ENCODE peak calls at places on chromosomes 2 and 18, in ten cellular contexts. V is ELR; H is heart right ventricle; Q is stimulated activated CD8-positive, alpha-beta memory T cell treated with anti-CD3 and anti-CD28 coated beads, Interleukin-15, amount 100 ng/mL, for 1 hour; E is COR-L47; U is iPS DF 6.9; W is RWPE1; D is NCI-H526 treated with DMSO at 0.1 percent for 48 hours; Y is HS-27A; F is AG04450. I is an unnamed sample.
A peak's percentile ranks its signal among the peaks of the same experiment; 100 is the strongest.

GRCh38 chr2:39434233-39434897 is 2.7 kb downstream of the MAP4K3 start:
- DNase-seq in V (no peak), H (no peak), Q (no peak), E (no peak), U (no peak), W (no peak), D (no peak), Y (no peak), F (no peak), I (no peak)

GRCh38 chr2:200350796-200351195 is 44.3 kb downstream of the SPATS2L start:
- DNase-seq in V (no peak), H (no peak), Q (no peak), E (no peak), U (no peak), W (no peak), D (no peak), Y (peak; percentile 34), F (no peak), I (no peak)

GRCh38 chr2:197315371-197315770 is 4.8 kb upstream of the ANKRD44 start:
- DNase-seq in V (no peak), H (no peak), Q (no peak), E (no peak), U (no peak), W (no peak), D (no peak), Y (no peak), F (no peak), I (no peak)

GRCh38 chr2:84855730-84856129 is 25.2 kb downstream of the TRABD2A start:
- DNase-seq in V (no peak), H (no peak), Q (no peak), E (no peak), U (no peak), W (no peak), D (no peak), Y (no peak), F (no peak), I (no peak)

GRCh38 chr2:5190023-5190422 is 502.2 kb upstream of the SOX11 start:
- DNase-seq in V (no peak), H (no peak), Q (no peak), E (no peak), U (no peak), W (no peak), D (no peak), Y (no peak), F (no peak), I (peak; percentile 2)

GRCh38 chr2:216615298-216616082 is 17.7 kb upstream of the IGFBP2 start:
- DNase-seq in V (no peak), H (no peak), Q (no peak), E (no peak), U (no peak), W (no peak), D (no peak), Y (no peak), F (no peak), I (no peak)

GRCh38 chr18:21739604-21740473 is 753 bp upstream of the MIB1 start:
- DNase-seq in V (no peak), H (peak; percentile 18), Q (no peak), E (no peak), U (no peak), W (peak; percentile 23), D (peak; percentile 21), Y (no peak), F (no peak), I (peak; percentile 76)

GRCh38 chr2:11248-11941 is 34.9 kb downstream of the FAM110C start:
- DNase-seq in V (peak; percentile 30), H (peak; percentile 27), Q (no peak), E (no peak), U (no peak), W (no peak), D (no peak), Y (no peak), F (no peak), I (peak; percentile 5)

GRCh38 chr2:196980498-196980897 is 54.0 kb upstream of the PGAP1 start:
- DNase-seq in V (no peak), H (no peak), Q (no peak), E (no peak), U (no peak), W (no peak), D (no peak), Y (no peak), F (no peak), I (no peak)

GRCh38 chr2:165348441-165348840 is 109.2 kb downstream of the SCN2A start:
- DNase-seq in V (no peak), H (no peak), Q (no peak), E (no peak), U (no peak), W (no peak), D (no peak), Y (no peak), F (no peak), I (no peak)

GRCh38 chr2:226508683-226509082 is 290.9 kb downstream of the IRS1 start:
- DNase-seq in V (no peak), H (no peak), Q (no peak), E (no peak), U (no peak), W (no peak), D (no peak), Y (no peak), F (no peak), I (no peak)

GRCh38 chr18:69943021-69943420 is 4.7 kb downstream of the CD226 start:
- DNase-seq in V (peak; percentile 11), H (no peak), Q (no peak), E (no peak), U (no peak), W (no peak), D (no peak), Y (no peak), F (no peak), I (no peak)